ENCODE peak calls at places on chromosomes 2 and 18, in seven cellular contexts. T is natural killer cell treated with Interleukin-12 subunit alpha and Interleukin-12 subunit beta and Interleukin-15 and Interleukin-18, amount 100 ng/mL, for 72 hours; S is fibroblast of the aortic adventitia; F is epithelial cell of esophagus; O is CD4-positive, CD25-positive, alpha-beta regulatory T cell; K is adrenal gland; I is ELF-1. M is an unnamed sample.

GRCh38 chr2:72794572-72794971 is 31.3 kb downstream of the EXOC6B start:
- DNase-seq in F (peak), T (no peak), I (no peak), K (no peak), S (no peak), O (no peak), M (no peak)

GRCh38 chr2:193584001-193584400 is 1389.3 kb upstream of the TMEFF2 start:
- DNase-seq in O (no peak), F (peak), I (peak), K (no peak), T (no peak), S (peak), M (no peak)

GRCh38 chr18:33440011-33440383 is 524 bp downstream of the CCDC178 start:
- DNase-seq in K (no peak), I (no peak), S (peak), O (no peak), F (peak), T (no peak), M (no peak)

GRCh38 chr18:24741961-24742738 is 281.7 kb downstream of the HRH4 start:
- DNase-seq in O (no peak), K (no peak), F (no peak), I (no peak), S (peak), T (no peak), M (no peak)

GRCh38 chr2:146477383-146477782 is 1367.4 kb upstream of the ACVR2A start:
- DNase-seq in T (no peak), F (no peak), O (no peak), S (no peak), K (no peak), I (no peak), M (no peak)

GRCh38 chr2:98347298-98348065 is 1.2 kb downstream of the CNGA3 start:
- DNase-seq in K (no peak), T (no peak), I (peak), O (no peak), S (no peak), F (no peak), M (no peak)

GRCh38 chr2:28047698-28048097 is 157.2 kb downstream of the BABAM2 start:
- DNase-seq in O (no peak), I (no peak), K (no peak), T (no peak), S (peak), F (peak), M (no peak)

GRCh38 chr2:132969371-132969985 is 299.5 kb upstream of the LYPD1 start:
- DNase-seq in F (no peak), O (no peak), I (no peak), K (no peak), T (no peak), S (no peak), M (no peak)

GRCh38 chr18:36460324-36460850 is 162.9 kb downstream of the FHOD3 start:
- DNase-seq in S (no peak), F (no peak), O (no peak), K (no peak), I (no peak), T (no peak), M (no peak)

GRCh38 chr2:2579814-2580213 is 248.7 kb upstream of the MYT1L start:
- DNase-seq in O (no peak), I (no peak), T (no peak), F (no peak), S (no peak), K (no peak), M (no peak)

GRCh38 chr2:151638188-151638933 is 95.9 kb downstream of the NEB start:
- DNase-seq in S (peak), T (no peak), I (no peak), K (peak), O (peak), F (no peak), M (peak)

GRCh38 chr2:2226326-2226725 is 104.7 kb downstream of the MYT1L start:
- DNase-seq in I (no peak), K (no peak), S (no peak), F (no peak), O (no peak), T (no peak), M (no peak)

GRCh38 chr2:105744091-105744908 is 412 bp upstream of the NCK2 start:
- DNase-seq in F (peak), T (peak), O (peak), S (peak), I (peak), K (peak), M (peak)

GRCh38 chr2:192236136-192236535 is 41.4 kb upstream of the TMEFF2 start:
- DNase-seq in T (no peak), I (no peak), S (peak), F (no peak), K (no peak), O (no peak), M (no peak)

GRCh38 chr2:163658556-163658955 is 77.3 kb downstream of the FIGN start:
- DNase-seq in T (no peak), F (peak), I (peak), S (peak), K (no peak), O (no peak), M (no peak)

GRCh38 chr2:114068438-114068837 is 178.5 kb downstream of the ACTR3 start:
- DNase-seq in S (no peak), T (no peak), F (peak), I (peak), K (peak), O (no peak), M (no peak)

GRCh38 chr2:233068762-233069418 is 8.7 kb downstream of the INPP5D start:
- DNase-seq in I (no peak), F (no peak), T (no peak), K (no peak), O (no peak), S (no peak), M (no peak)

GRCh38 chr2:219060821-219061791 is at the start of gene IHH:
- DNase-seq in F (peak), T (no peak), S (no peak), K (peak), I (peak), O (peak), M (no peak)

GRCh38 chr2:164145093-164145987 is 409.5 kb upstream of the FIGN start:
- DNase-seq in O (no peak), F (no peak), K (no peak), S (peak), T (no peak), I (no peak), M (no peak)

GRCh38 chr2:237797253-237797652 is 1.3 kb upstream of the RBM44 start:
- DNase-seq in F (no peak), I (no peak), S (no peak), T (no peak), O (no peak), K (no peak), M (no peak)

GRCh38 chr18:21722687-21723086 is 17.9 kb upstream of the MIB1 start:
- DNase-seq in F (no peak), S (no peak), O (no peak), I (no peak), K (no peak), T (no peak), M (no peak)

M was measured in T-helper 2 cell treated with Interferon-gamma antibody and Interleukin-4, amounts not matched to agents 5 μg/mL and 100 μg/mL, for 36 hours.